ENCODE peak calls at places on chromosome 9, in four cellular contexts. D is A549, K is K562, A is HepG2. F is an unnamed sample.

GRCh38 chr9:34386656-34387055 is 10.0 kb upstream of the MYORG start:
- DNase-seq in K (no peak), D (no peak), A (no peak), F (no peak)

GRCh38 chr9:112366591-112366990 is 13.3 kb upstream of the HSDL2 start:
- DNase-seq in D (no peak), A (peak), K (no peak), F (peak)

GRCh38 chr9:121744002-121744686 is 92.7 kb downstream of the DAB2IP start:
- DNase-seq in K (peak), A (peak), D (peak), F (peak)

GRCh38 chr9:93952119-93952783 is 2.9 kb downstream of the BARX1 start:
- DNase-seq in A (no peak), D (no peak), K (no peak), F (no peak)

GRCh38 chr9:126262738-126263137 is 63.9 kb upstream of the MVB12B start:
- DNase-seq in D (no peak), A (no peak), K (no peak), F (no peak)

GRCh38 chr9:125929846-125930245 is 182.7 kb downstream of the PBX3 start:
- DNase-seq in A (no peak), D (no peak), K (no peak), F (no peak)

GRCh38 chr9:27532046-27532445 is 2.4 kb upstream of the MOB3B start:
- DNase-seq in K (no peak), A (no peak), D (no peak), F (no peak)

GRCh38 chr9:74951725-74952151 is 974 bp downstream of the C9orf40 start:
- DNase-seq in K (no peak), D (peak), A (peak), F (peak)

GRCh38 chr9:124771867-124772621 is 933 bp upstream of the NR6A1 start:
- DNase-seq in A (peak), D (peak), K (peak), F (peak)

GRCh38 chr9:132154925-132155324 is 6.9 kb upstream of the NTNG2 start:
- DNase-seq in A (no peak), K (no peak), D (no peak), F (peak)

GRCh38 chr9:109977521-109977920 is 197.5 kb downstream of the PALM2AKAP2 start:
- DNase-seq in A (no peak), K (no peak), D (no peak), F (no peak)
- TF ChIP-seq NR3C1 in A (no peak), K (no peak), D (no peak), F (no peak)

GRCh38 chr9:128685636-128686489 is 3.2 kb upstream of the SET start:
- DNase-seq in D (no peak), A (no peak), K (no peak), F (no peak)
- TF ChIP-seq NR3C1 in D (no peak), A (no peak), K (no peak), F (no peak)

GRCh38 chr9:3528466-3528865 is 2.7 kb upstream of the RFX3 start:
- DNase-seq in K (peak), D (no peak), A (no peak), F (no peak)
- TF ChIP-seq NR3C1 in K (no peak), D (no peak), A (no peak), F (no peak)

GRCh38 chr9:1956958-1957357 is 58.2 kb upstream of the SMARCA2 start:
- DNase-seq in D (no peak), K (no peak), A (no peak), F (no peak)

GRCh38 chr9:1962036-1962535 is 53.1 kb upstream of the SMARCA2 start:
- DNase-seq in A (no peak), D (no peak), K (no peak), F (no peak)

GRCh38 chr9:1959347-1959746 is 55.8 kb upstream of the SMARCA2 start:
- DNase-seq in D (no peak), K (no peak), A (no peak), F (no peak)

GRCh38 chr9:1962588-1963134 is 52.5 kb upstream of the SMARCA2 start:
- DNase-seq in D (no peak), K (no peak), A (no peak), F (no peak)

GRCh38 chr9:1960696-1961095 is 54.5 kb upstream of the SMARCA2 start:
- DNase-seq in D (no peak), K (no peak), A (no peak), F (no peak)
- TF ChIP-seq NR3C1 in D (no peak), K (no peak), A (no peak), F (no peak)